ENCODE peak calls at places on chromosomes 5 and 9, in six cellular contexts. G is colonic mucosa, N is lung, L is PC-9, U is stomach, I is OCI-LY7. T is an unnamed sample. For H3K4me1, the result is how much of the 10 kb centered on the place peaks cover.

GRCh38 chr5:2700876-2701275 is 50.6 kb downstream of the IRX2 start:
- DNase-seq in G (no peak), N (no peak), L (no peak), U (no peak), I (no peak), T (no peak)

GRCh38 chr5:160463775-160464465 is 42.3 kb downstream of the PTTG1 start:
- DNase-seq in G (no peak), N (no peak), L (peak), U (no peak), I (no peak), T (no peak)

GRCh38 chr5:115718853-115719252 is 93.0 kb upstream of the TMED7 start:
- DNase-seq in G (no peak), N (no peak), L (no peak), U (no peak), I (no peak), T (no peak)

GRCh38 chr9:6230037-6230778 is 14.6 kb downstream of the IL33 start:
- DNase-seq in G (no peak), N (no peak), L (no peak), U (no peak), I (no peak), T (peak)

GRCh38 chr9:31272456-31273295 is 1111.8 kb upstream of the ACO1 start:
- DNase-seq in G (peak), N (no peak), L (peak), U (no peak), I (no peak), T (peak)

GRCh38 chr5:73896117-73896516 is 270.1 kb downstream of the ARHGEF28 start:
- DNase-seq in G (no peak), N (no peak), L (no peak), U (no peak), I (no peak), T (no peak)

GRCh38 chr5:56516936-56517521 is 283.9 kb upstream of the ANKRD55 start:
- DNase-seq in G (no peak), N (no peak), L (peak), U (peak), I (no peak), T (no peak)

GRCh38 chr5:89343666-89344065 is 460.7 kb upstream of the MEF2C start:
- DNase-seq in G (peak), N (peak), L (no peak), U (no peak), I (no peak), T (no peak)

GRCh38 chr9:70159630-70160029 is 99.1 kb upstream of the SMC5 start:
- DNase-seq in G (peak), N (no peak), L (no peak), U (no peak), I (no peak), T (no peak)

GRCh38 chr9:103804077-103804735 is 289.9 kb upstream of the SMC2 start:
- DNase-seq in G (no peak), N (no peak), L (no peak), U (no peak), I (no peak), T (no peak)

GRCh38 chr5:139985733-139986132 is 57.4 kb downstream of the NRG2 start:
- DNase-seq in G (no peak), N (no peak), L (no peak), U (no peak), I (no peak), T (peak)

GRCh38 chr9:134065720-134066419 is 2.0 kb downstream of the BRD3 start:
- DNase-seq in G (peak), N (no peak), L (peak), U (peak), I (peak), T (peak)

GRCh38 chr5:149671544-149671943 is 58.6 kb upstream of the PPARGC1B start:
- DNase-seq in G (peak), N (no peak), L (no peak), U (peak), I (no peak), T (no peak)

GRCh38 chr9:113956901-113957777 is 81.0 kb downstream of the ZNF618 start:
- DNase-seq in G (no peak), N (no peak), L (no peak), U (no peak), I (no peak), T (no peak)

GRCh38 chr5:153831976-153832375 is 206.7 kb downstream of the FAM114A2 start:
- DNase-seq in G (no peak), N (no peak), L (no peak), U (no peak), I (peak), T (no peak)

GRCh38 chr5:122907238-122907637 is 61.8 kb downstream of the SNX24 start:
- DNase-seq in G (no peak), N (no peak), L (peak), U (no peak), I (no peak), T (peak)

GRCh38 chr5:670396-671270 is 22.5 kb downstream of the TPPP start:
- DNase-seq in G (no peak), N (no peak), L (peak), U (no peak), I (no peak), T (no peak)

GRCh38 chr9:110099236-110099741 is 108.7 kb downstream of the C9orf152 start:
- DNase-seq in G (no peak), N (no peak), L (no peak), U (no peak), I (peak), T (no peak)

GRCh38 chr5:146451411-146451810 is 4.3 kb downstream of the TCERG1 start:
- DNase-seq in G (no peak), N (no peak), L (no peak), U (no peak), I (no peak), T (no peak)

GRCh38 chr5:178114325-178115135 is 1.2 kb downstream of the N4BP3 start:
- DNase-seq in G (peak), N (no peak), L (peak), U (peak), I (peak), T (no peak)

DNA sequence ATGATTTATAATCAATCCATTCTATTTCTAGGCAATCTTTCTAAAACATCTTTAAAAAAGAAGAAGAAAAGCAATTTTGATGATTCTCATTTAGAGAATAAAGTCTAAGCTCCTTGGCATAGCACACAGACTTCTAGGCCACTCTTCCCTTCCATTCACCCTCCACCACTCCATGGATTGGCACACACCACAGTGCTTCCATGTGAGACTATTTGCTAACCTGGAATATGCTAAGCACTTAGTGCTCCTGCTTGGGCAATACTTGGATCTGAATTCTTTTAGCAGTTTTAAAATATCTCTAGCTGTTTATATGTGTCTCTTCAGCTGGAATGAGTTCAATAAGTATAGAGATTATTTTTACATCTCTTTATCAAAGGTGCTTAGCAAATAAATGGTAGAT is 177.6 kb upstream of the FBXL7 start:
- DNase-seq in G (no peak), N (no peak), L (no peak), U (no peak), I (no peak), T (no peak)
- H3K4me1 ChIP-seq in G (under half), N (under half), L (under half), U (under half), I (under half), T (under half)

GRCh38 chr5:107010060-107010459 is 660.7 kb downstream of the EFNA5 start:
- DNase-seq in G (no peak), N (no peak), L (no peak), U (no peak), I (no peak), T (no peak)

GRCh38 chr5:107005161-107005560 is 665.6 kb downstream of the EFNA5 start:
- DNase-seq in G (no peak), N (no peak), L (no peak), U (no peak), I (no peak), T (no peak)

GRCh38 chr5:107011530-107012115 is 659.1 kb downstream of the EFNA5 start:
- DNase-seq in G (no peak), N (no peak), L (no peak), U (no peak), I (no peak), T (no peak)

DNA sequence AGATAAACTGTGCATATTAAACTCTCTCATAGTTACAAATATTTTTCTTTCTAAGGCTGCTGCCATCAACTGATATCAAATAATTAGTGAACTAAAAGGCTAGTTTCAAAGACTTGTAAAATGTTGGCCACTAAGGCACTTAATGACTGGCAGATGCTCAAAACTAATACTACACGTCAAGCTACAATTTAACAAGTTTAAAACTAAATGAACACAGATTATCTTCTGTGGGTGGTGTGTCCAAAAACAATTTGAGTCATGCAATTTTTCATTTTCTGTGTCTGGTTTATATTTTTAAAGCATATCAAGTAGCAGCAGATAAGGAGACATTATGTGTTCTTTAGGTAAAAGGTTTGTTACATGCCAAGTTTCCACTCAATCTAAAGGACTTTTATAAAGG is 665.1 kb downstream of the EFNA5 start:
- DNase-seq in G (no peak), N (no peak), L (no peak), U (no peak), I (no peak), T (no peak)
- TF ChIP-seq CTCF in G (no peak), N (no peak), L (no peak), U (no peak), I (no peak), T (no peak)

GRCh38 chr9:132630116-132630515 is 39.7 kb downstream of the DDX31 start:
- DNase-seq in G (no peak), N (no peak), L (no peak), U (no peak), I (no peak), T (no peak)

GRCh38 chr9:132632426-132632825 is 37.4 kb downstream of the DDX31 start:
- DNase-seq in G (no peak), N (no peak), L (no peak), U (no peak), I (no peak), T (no peak)

GRCh38 chr9:132631280-132631679 is 38.5 kb downstream of the DDX31 start:
- DNase-seq in G (no peak), N (no peak), L (peak), U (no peak), I (no peak), T (peak)

GRCh38 chr9:132630811-132631210 is 39.0 kb downstream of the DDX31 start:
- DNase-seq in G (no peak), N (no peak), L (no peak), U (no peak), I (no peak), T (peak)

DNA sequence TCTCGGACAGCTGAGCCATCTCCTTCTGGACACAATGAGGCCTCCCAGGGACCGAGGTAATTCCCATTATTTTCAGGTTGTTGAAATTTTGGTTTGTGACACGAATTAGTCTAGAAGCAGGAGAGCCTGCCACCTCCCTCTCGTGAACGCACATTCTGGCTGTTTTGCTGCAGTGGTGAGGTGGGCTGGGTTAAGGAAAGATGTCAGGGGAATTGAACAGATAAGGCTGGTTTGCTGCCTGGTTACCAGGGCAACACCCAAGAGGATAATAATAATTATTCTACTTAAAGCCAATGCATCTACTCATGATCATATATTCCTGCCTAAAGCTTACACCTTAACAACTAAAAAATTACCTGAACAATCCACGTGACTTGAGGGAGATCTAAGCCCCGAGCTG is 38.1 kb downstream of the DDX31 start:
- DNase-seq in G (no peak), N (no peak), L (no peak), U (no peak), I (no peak), T (no peak)
- H3K27ac ChIP-seq in G (no peak), N (no peak), L (no peak), U (no peak), I (no peak), T (peak)

GRCh38 chr5:107389130-107389553 is 281.6 kb downstream of the EFNA5 start:
- DNase-seq in G (peak), N (no peak), L (peak), U (peak), I (peak), T (no peak)
- H3K4me1 ChIP-seq in G (under half), N (under half), L (half or more), U (under half), I (half or more), T (under half)

DNA sequence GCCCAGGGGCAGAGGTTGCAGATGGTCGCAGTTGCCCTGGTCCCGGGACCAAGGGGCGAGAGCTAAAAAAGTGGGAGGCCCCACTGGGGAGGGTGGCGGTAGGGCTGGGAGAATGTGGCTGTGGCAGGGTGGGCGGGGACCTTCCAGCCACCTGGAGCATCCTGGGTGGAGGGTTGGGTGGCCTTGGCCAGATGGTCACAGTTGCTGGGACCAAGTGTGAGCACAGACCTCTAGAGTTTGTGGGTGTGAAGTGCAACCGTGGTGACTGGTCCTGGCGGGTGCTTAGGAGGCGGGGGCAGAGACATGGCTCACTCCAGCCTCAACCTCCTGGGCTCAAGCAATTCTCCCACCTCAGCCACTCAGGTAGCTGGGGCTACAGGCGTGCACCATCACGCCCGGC is 5.7 kb upstream of the TRAF2 start:
- DNase-seq in G (no peak), N (no peak), L (no peak), U (no peak), I (no peak), T (no peak)
- TF ChIP-seq CTCF in G (no peak), N (no peak), L (no peak), U (no peak), I (no peak), T (no peak)

GRCh38 chr9:14131353-14132088 is 182.4 kb downstream of the NFIB start:
- DNase-seq in G (no peak), N (no peak), L (no peak), U (no peak), I (no peak), T (no peak)
- H3K27ac ChIP-seq in G (no peak), N (no peak), L (no peak), U (no peak), I (no peak), T (no peak)

DNA sequence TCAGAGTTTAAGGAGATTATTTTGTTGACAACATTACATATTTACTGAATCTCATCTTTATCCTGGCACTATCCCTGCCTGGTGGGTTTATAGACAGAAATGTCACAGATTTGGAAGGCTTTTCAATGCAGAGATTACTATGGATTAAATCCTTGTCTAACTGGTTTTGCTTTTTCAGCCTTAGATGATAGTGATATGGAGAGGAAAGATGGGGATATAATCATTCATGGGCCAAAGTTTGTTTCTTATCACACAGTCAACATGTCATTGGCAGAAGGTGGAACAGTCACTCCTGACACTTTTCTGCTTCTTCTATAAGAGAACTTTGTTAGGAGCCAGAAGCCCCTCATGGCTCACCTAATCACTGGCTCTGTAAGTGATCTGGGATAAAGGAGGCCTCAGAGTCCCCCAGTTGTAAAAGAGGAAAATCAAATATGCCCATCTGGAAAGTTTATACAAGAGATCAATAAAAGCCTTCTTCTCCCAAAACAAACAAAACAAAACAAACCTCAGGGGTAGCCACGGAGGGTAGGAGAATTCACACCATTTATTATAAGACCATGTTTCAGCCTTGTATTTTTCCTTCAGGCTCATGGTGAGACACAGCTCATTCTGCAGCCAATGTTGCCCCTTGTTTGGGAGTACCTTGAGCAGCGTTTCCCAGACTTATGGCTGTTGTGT is 101.2 kb downstream of the PCSK1 start:
- DNase-seq in G (no peak), N (no peak), L (no peak), U (no peak), I (no peak), T (no peak)
- H3K4me1 ChIP-seq in G (under half), N (under half), L (under half), U (under half), I (under half), T (under half)

GRCh38 chr9:91429501-91429900 is 5.9 kb upstream of the NFIL3 start:
- DNase-seq in G (no peak), N (no peak), L (no peak), U (no peak), I (no peak), T (no peak)

GRCh38 chr9:91428927-91429351 is 5.3 kb upstream of the NFIL3 start:
- DNase-seq in G (no peak), N (peak), L (no peak), U (no peak), I (no peak), T (no peak)

GRCh38 chr9:91431485-91431884 is 7.9 kb upstream of the NFIL3 start:
- DNase-seq in G (no peak), N (no peak), L (no peak), U (no peak), I (no peak), T (no peak)

GRCh38 chr9:91436841-91437240 is 13.2 kb upstream of the NFIL3 start:
- DNase-seq in G (no peak), N (no peak), L (no peak), U (no peak), I (no peak), T (no peak)

DNA sequence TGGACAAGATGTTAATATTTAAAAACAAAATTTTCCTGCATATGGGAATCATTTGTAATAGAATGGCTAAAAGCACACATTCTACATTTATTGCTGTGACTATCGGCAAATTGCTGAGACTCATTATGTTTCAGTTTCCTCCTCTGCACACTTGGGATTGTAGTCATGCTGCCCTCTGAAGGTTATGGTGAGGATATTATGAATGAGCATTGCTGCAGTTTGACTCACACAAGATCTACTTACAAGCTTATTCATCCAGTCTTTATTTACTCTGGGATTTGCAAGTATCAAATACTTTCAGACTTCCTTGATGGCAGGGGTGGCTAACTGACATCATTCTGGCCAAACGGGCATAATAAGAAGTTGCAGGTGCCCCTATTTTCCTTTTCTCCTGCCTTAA is 9.5 kb upstream of the NFIL3 start:
- DNase-seq in G (peak), N (no peak), L (peak), U (no peak), I (peak), T (no peak)
- TF ChIP-seq CTCF in G (peak), N (peak), L (peak), U (peak), I (peak), T (peak)

GRCh38 chr9:130950039-130950311 is 10.9 kb upstream of the FIBCD1 start:
- DNase-seq in G (peak), N (no peak), L (no peak), U (no peak), I (no peak), T (no peak)

GRCh38 chr9:130949188-130950038 is 10.4 kb upstream of the FIBCD1 start:
- DNase-seq in G (no peak), N (no peak), L (no peak), U (no peak), I (no peak), T (no peak)

GRCh38 chr9:130955947-130956621 is 17.0 kb upstream of the FIBCD1 start:
- DNase-seq in G (no peak), N (no peak), L (no peak), U (no peak), I (no peak), T (no peak)

GRCh38 chr9:130954317-130954716 is 15.3 kb upstream of the FIBCD1 start:
- DNase-seq in G (no peak), N (no peak), L (no peak), U (no peak), I (no peak), T (no peak)

GRCh38 chr9:130952065-130952762 is 13.2 kb upstream of the FIBCD1 start:
- DNase-seq in G (peak), N (no peak), L (no peak), U (no peak), I (no peak), T (no peak)
- H3K27ac ChIP-seq in G (no peak), N (no peak), L (no peak), U (no peak), I (no peak), T (no peak)

T was measured in keratinocyte.